ENCODE peak calls at places on chromosomes 1 and 21, in ten cellular contexts. Y is iPS DF 6.9; L is stomach; Q is tibial artery; C is H9; M is body of pancreas; P is GM23248; W is left ventricle myocardium inferior; T is CD8-positive, alpha-beta memory T cell; Z is K562. I is an unnamed sample.

GRCh38 chr1:112877741-112878140 is 78.3 kb downstream of the SLC16A1 start:
- DNase-seq in Y (no peak), L (no peak), Q (no peak), C (no peak), M (no peak), P (peak; percentile 11), W (no peak), T (no peak), Z (no peak), I (no peak)

GRCh38 chr1:76833151-76833550 is 34.1 kb upstream of the ST6GALNAC5 start:
- DNase-seq in Y (no peak), L (no peak), Q (no peak), C (no peak), M (no peak), P (no peak), W (no peak), T (no peak), Z (no peak), I (no peak)

GRCh38 chr1:115062542-115063004 is 26.7 kb downstream of the TSPAN2 start:
- DNase-seq in Y (no peak), L (peak; percentile 64), Q (no peak), C (no peak), M (peak; percentile 44), P (peak; percentile 22), W (peak; percentile 42), T (peak; percentile 91), Z (no peak), I (peak; percentile 84)

GRCh38 chr1:33242652-33243051 is 13.6 kb upstream of the ZNF362 start:
- DNase-seq in Y (no peak), L (no peak), Q (no peak), C (no peak), M (no peak), P (no peak), W (no peak), T (no peak), Z (no peak), I (no peak)

GRCh38 chr21:15840406-15840805 is 110.6 kb downstream of the USP25 start:
- DNase-seq in Y (no peak), L (no peak), Q (no peak), C (no peak), M (no peak), P (no peak), W (no peak), T (no peak), Z (no peak), I (no peak)

GRCh38 chr1:244460195-244460594 is 878 bp upstream of the CATSPERE start:
- DNase-seq in Y (no peak), L (no peak), Q (no peak), C (peak; percentile 45), M (no peak), P (peak; percentile 42), W (no peak), T (no peak), Z (peak; percentile 34), I (no peak)

GRCh38 chr1:118928739-118929554 is 59.2 kb downstream of the TBX15 start:
- DNase-seq in Y (peak; percentile 50), L (no peak), Q (no peak), C (no peak), M (no peak), P (peak; percentile 50), W (no peak), T (no peak), Z (peak; percentile 50), I (no peak)

GRCh38 chr1:119868176-119868575 is 28.1 kb downstream of the ADAM30 start:
- DNase-seq in Y (no peak), L (peak; percentile 46), Q (no peak), C (no peak), M (peak; percentile 11), P (no peak), W (no peak), T (no peak), Z (no peak), I (no peak)

GRCh38 chr1:47424336-47424982 is 8.4 kb downstream of the FOXE3 start:
- DNase-seq in Y (no peak), L (no peak), Q (peak; percentile 45), C (peak; percentile 87), M (peak; percentile 33), P (peak; percentile 81), W (no peak), T (no peak), Z (peak; percentile 69), I (no peak)

GRCh38 chr1:204618148-204618760 is 67.3 kb downstream of the LRRN2 start:
- DNase-seq in Y (no peak), L (no peak), Q (no peak), C (no peak), M (no peak), P (no peak), W (no peak), T (no peak), Z (no peak), I (no peak)

GRCh38 chr1:242129103-242129502 is 130.2 kb upstream of the MAP1LC3C start:
- DNase-seq in Y (peak; percentile 18), L (no peak), Q (no peak), C (no peak), M (no peak), P (peak; percentile 23), W (no peak), T (no peak), Z (peak; percentile 32), I (no peak)

GRCh38 chr1:26627959-26628358 is 67.9 kb upstream of the ARID1A start:
- DNase-seq in Y (no peak), L (no peak), Q (no peak), C (no peak), M (no peak), P (no peak), W (no peak), T (no peak), Z (no peak), I (no peak)

GRCh38 chr1:95233321-95233736 is 681 bp upstream of the RWDD3 start:
- DNase-seq in Y (no peak), L (peak; percentile 28), Q (peak; percentile 38), C (no peak), M (peak; percentile 50), P (peak; percentile 67), W (peak; percentile 40), T (no peak), Z (peak; percentile 22), I (no peak)
- H3K27ac ChIP-seq in Y (no peak overlapping the region), L (peak overlapping the region; percentile 84), Q (peak overlapping the region; percentile 94), C (no peak overlapping the region), M (peak overlapping the region; percentile 88), P (peak overlapping the region; percentile 64), W (peak overlapping the region; percentile 95), T (peak overlapping the region; percentile 68), Z (peak overlapping the region; percentile 36), I (peak overlapping the region; percentile 30)

GRCh38 chr1:163877016-163877415 is 555.3 kb downstream of the NUF2 start:
- DNase-seq in Y (no peak), L (no peak), Q (no peak), C (no peak), M (no peak), P (peak; percentile 79), W (no peak), T (no peak), Z (no peak), I (no peak)

GRCh38 chr1:163874070-163874469 is 552.3 kb downstream of the NUF2 start:
- DNase-seq in Y (no peak), L (no peak), Q (no peak), C (no peak), M (no peak), P (peak; percentile 13), W (no peak), T (no peak), Z (no peak), I (no peak)

GRCh38 chr1:163876546-163876945 is 554.8 kb downstream of the NUF2 start:
- DNase-seq in Y (no peak), L (no peak), Q (no peak), C (no peak), M (no peak), P (peak; percentile 46), W (no peak), T (no peak), Z (no peak), I (no peak)

GRCh38 chr1:163875214-163875926 is 553.6 kb downstream of the NUF2 start:
- DNase-seq in Y (no peak), L (no peak), Q (peak; percentile 48), C (no peak), M (peak; percentile 6), P (peak; percentile 92), W (peak; percentile 26), T (no peak), Z (no peak), I (no peak)

DNA sequence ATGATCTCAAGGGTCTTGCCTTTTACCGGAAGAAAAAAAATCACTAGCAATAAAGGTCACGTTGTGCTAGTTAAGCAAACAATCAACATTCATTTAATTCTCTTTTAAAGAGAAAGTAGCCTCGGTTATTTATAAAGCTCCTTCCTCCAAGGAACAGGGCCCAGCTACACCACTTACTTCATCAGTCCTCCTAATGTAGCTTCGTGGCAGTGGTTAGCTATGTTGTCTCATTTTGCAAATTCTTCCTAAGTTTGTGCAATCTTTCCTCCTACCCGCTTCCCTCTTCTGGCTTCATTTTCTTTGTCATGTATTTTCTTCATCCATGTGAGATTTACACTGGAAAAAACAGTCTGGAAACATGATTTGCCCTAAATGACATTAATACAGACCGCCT is 554.2 kb downstream of the NUF2 start:
- DNase-seq in Y (no peak), L (no peak), Q (peak; percentile 26), C (no peak), M (no peak), P (peak; percentile 92), W (no peak), T (no peak), Z (no peak), I (no peak)
- H3K27ac ChIP-seq in Y (no peak overlapping the region), L (peak overlapping the region; percentile 64), Q (no peak overlapping the region), C (no peak overlapping the region), M (no peak overlapping the region), P (peak overlapping the region; percentile 99), W (peak overlapping the region; percentile 76), T (no peak overlapping the region), Z (no peak overlapping the region), I (peak overlapping the region; percentile 31)

GRCh38 chr1:224406216-224406615 is 28.4 kb downstream of the WDR26 start:
- DNase-seq in Y (no peak), L (no peak), Q (no peak), C (no peak), M (no peak), P (peak; percentile 30), W (no peak), T (no peak), Z (no peak), I (no peak)
- H3K27ac ChIP-seq in Y (no peak overlapping the region), L (no peak overlapping the region), Q (no peak overlapping the region), C (no peak overlapping the region), M (no peak overlapping the region), P (peak overlapping the region; percentile 23), W (no peak overlapping the region), T (no peak overlapping the region), Z (no peak overlapping the region), I (no peak overlapping the region)

DNA sequence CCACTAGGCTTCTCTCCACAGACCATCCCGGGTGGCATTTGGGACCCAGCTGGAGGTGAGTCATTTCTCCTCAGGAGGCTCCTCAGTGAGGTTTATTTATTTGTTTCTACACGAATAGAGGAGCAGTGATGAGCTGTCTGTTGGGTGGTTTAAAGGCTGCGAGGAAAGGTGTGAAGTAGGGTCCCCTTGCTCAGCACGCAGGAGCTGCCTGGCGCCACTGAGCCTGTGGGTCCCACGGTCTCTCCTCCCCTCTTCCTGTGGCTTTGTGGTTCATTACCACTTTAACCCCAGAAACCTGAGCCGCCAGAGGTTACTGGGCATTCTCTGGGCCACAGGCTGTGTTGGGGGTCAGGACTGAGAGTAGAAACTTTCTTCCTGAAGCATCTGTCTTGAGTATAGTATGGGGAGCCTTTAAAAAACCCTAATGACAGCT is 39.9 kb downstream of the IL6R start:
- DNase-seq in Y (no peak), L (no peak), Q (no peak), C (no peak), M (no peak), P (peak; percentile 90), W (no peak), T (no peak), Z (no peak), I (no peak)
- H3K27ac ChIP-seq in Y (no peak overlapping the region), L (no peak overlapping the region), Q (no peak overlapping the region), C (no peak overlapping the region), M (no peak overlapping the region), P (no peak overlapping the region), W (no peak overlapping the region), T (no peak overlapping the region), Z (no peak overlapping the region), I (no peak overlapping the region)

GRCh38 chr1:229889031-229889517 is 178.0 kb upstream of the GALNT2 start:
- DNase-seq in Y (no peak), L (no peak), Q (no peak), C (no peak), M (peak; percentile 85), P (no peak), W (no peak), T (no peak), Z (no peak), I (no peak)
- H3K27ac ChIP-seq in Y (no peak overlapping the region), L (peak overlapping the region; percentile 22), Q (no peak overlapping the region), C (no peak overlapping the region), M (peak overlapping the region; percentile 93), P (no peak overlapping the region), W (peak overlapping the region; percentile 86), T (no peak overlapping the region), Z (no peak overlapping the region), I (no peak overlapping the region)